ENCODE peak calls at places on chromosomes 3 and 15, in nine cellular contexts. O, B, T, J, W, A, G, Q and Z are unnamed samples.

GRCh38 chr15:29470794-29471193 is 201.2 kb upstream of the NSMCE3 start:
- DNase-seq in O (peak), B (no peak), T (no peak), J (peak), W (no peak), A (no peak), G (peak), Q (no peak), Z (no peak)

GRCh38 chr3:151918253-151919029 is 45.0 kb downstream of the SUCNR1 start:
- DNase-seq in O (peak), B (peak), T (peak), J (peak), W (peak), A (peak), G (peak), Q (peak), Z (no peak)

GRCh38 chr3:197936819-197937384 is 13.1 kb upstream of the RPL35A start:
- DNase-seq in O (no peak), B (no peak), T (peak), J (no peak), W (no peak), A (no peak), G (no peak), Q (no peak), Z (no peak)

GRCh38 chr15:75952512-75952911 is 48.8 kb downstream of the FBXO22 start:
- DNase-seq in O (no peak), B (no peak), T (no peak), J (no peak), W (no peak), A (no peak), G (no peak), Q (no peak), Z (no peak)

GRCh38 chr3:171407746-171408145 is 52.5 kb downstream of the TNIK start:
- DNase-seq in O (peak), B (no peak), T (peak), J (peak), W (no peak), A (peak), G (no peak), Q (peak), Z (no peak)

GRCh38 chr3:132038198-132038825 is 3.5 kb upstream of the CPNE4 start:
- DNase-seq in O (peak), B (no peak), T (peak), J (peak), W (peak), A (peak), G (peak), Q (no peak), Z (no peak)

GRCh38 chr3:65607101-65607500 is 431.6 kb downstream of the MAGI1 start:
- DNase-seq in O (peak), B (no peak), T (no peak), J (no peak), W (no peak), A (no peak), G (no peak), Q (no peak), Z (no peak)

GRCh38 chr15:36177590-36178281 is 401.7 kb upstream of the CDIN1 start:
- DNase-seq in O (peak), B (no peak), T (peak), J (no peak), W (no peak), A (peak), G (peak), Q (no peak), Z (peak)

GRCh38 chr3:95508124-95508523 is 1306.3 kb upstream of the EPHA6 start:
- DNase-seq in O (no peak), B (no peak), T (no peak), J (no peak), W (peak), A (no peak), G (no peak), Q (no peak), Z (no peak)

GRCh38 chr3:42159706-42160472 is 68.7 kb downstream of the TRAK1 start:
- DNase-seq in O (peak), B (no peak), T (no peak), J (peak), W (peak), A (peak), G (peak), Q (no peak), Z (no peak)

GRCh38 chr15:26201177-26201858 is 338.2 kb upstream of the ATP10A start:
- DNase-seq in O (no peak), B (no peak), T (no peak), J (no peak), W (no peak), A (no peak), G (no peak), Q (no peak), Z (no peak)

GRCh38 chr3:134367869-134368750 is 6.1 kb downstream of the AMOTL2 start:
- DNase-seq in O (no peak), B (no peak), T (no peak), J (no peak), W (no peak), A (peak), G (no peak), Q (no peak), Z (no peak)

GRCh38 chr15:38217788-38218609 is 34.6 kb upstream of the SPRED1 start:
- DNase-seq in O (peak), B (no peak), T (peak), J (peak), W (no peak), A (peak), G (no peak), Q (no peak), Z (no peak)

GRCh38 chr15:38714309-38715072 is 149.9 kb upstream of the RASGRP1 start:
- DNase-seq in O (peak), B (no peak), T (peak), J (peak), W (no peak), A (peak), G (no peak), Q (peak), Z (no peak)

GRCh38 chr3:111619833-111620232 is 24.7 kb upstream of the ZBED2 start:
- DNase-seq in O (peak), B (no peak), T (no peak), J (peak), W (no peak), A (no peak), G (peak), Q (peak), Z (no peak)

GRCh38 chr3:120145498-120146285 is 51.4 kb upstream of the GSK3B start:
- DNase-seq in O (peak), B (no peak), T (peak), J (peak), W (no peak), A (peak), G (peak), Q (no peak), Z (peak)

GRCh38 chr3:147421184-147421912 is 12.2 kb downstream of the ZIC1 start:
- DNase-seq in O (no peak), B (no peak), T (no peak), J (no peak), W (peak), A (no peak), G (no peak), Q (no peak), Z (no peak)

GRCh38 chr3:115232167-115232566 is 85.1 kb upstream of the ZBTB20 start:
- DNase-seq in O (no peak), B (no peak), T (no peak), J (no peak), W (no peak), A (no peak), G (no peak), Q (no peak), Z (no peak)

GRCh38 chr3:156826144-156826895 is at the start of gene LEKR1:
- DNase-seq in O (peak), B (peak), T (peak), J (peak), W (peak), A (peak), G (peak), Q (peak), Z (peak)

GRCh38 chr3:128875556-128876120 is 3.8 kb upstream of the ACAD9 start:
- DNase-seq in O (peak), B (no peak), T (peak), J (no peak), W (peak), A (no peak), G (peak), Q (no peak), Z (no peak)

GRCh38 chr15:56099311-56099710 is 105.9 kb upstream of the NEDD4 start:
- DNase-seq in O (no peak), B (no peak), T (no peak), J (no peak), W (no peak), A (no peak), G (no peak), Q (no peak), Z (no peak)

GRCh38 chr3:41652506-41652905 is 309.4 kb downstream of the ULK4 start:
- DNase-seq in O (no peak), B (no peak), T (no peak), J (no peak), W (no peak), A (no peak), G (no peak), Q (no peak), Z (no peak)

GRCh38 chr3:80770106-80771079 is 991.1 kb downstream of the GBE1 start:
- DNase-seq in O (no peak), B (no peak), T (peak), J (no peak), W (no peak), A (no peak), G (no peak), Q (no peak), Z (no peak)

GRCh38 chr3:158520433-158520832 is 50.6 kb upstream of the MLF1 start:
- DNase-seq in O (no peak), B (no peak), T (no peak), J (no peak), W (no peak), A (peak), G (no peak), Q (no peak), Z (no peak)

GRCh38 chr3:197750863-197751737 is 1.4 kb downstream of the FYTTD1 start:
- DNase-seq in O (peak), B (peak), T (peak), J (peak), W (no peak), A (peak), G (peak), Q (no peak), Z (no peak)

GRCh38 chr3:160398820-160399346 is at the start of gene IFT80:
- DNase-seq in O (peak), B (peak), T (peak), J (peak), W (peak), A (peak), G (peak), Q (peak), Z (peak)

GRCh38 chr15:52282418-52282817 is 13.2 kb downstream of the MYO5C start:
- DNase-seq in O (no peak), B (no peak), T (no peak), J (no peak), W (no peak), A (no peak), G (no peak), Q (no peak), Z (no peak)

GRCh38 chr15:92095691-92096090 is 242.2 kb downstream of the SLCO3A1 start:
- DNase-seq in O (no peak), B (no peak), T (no peak), J (no peak), W (peak), A (no peak), G (no peak), Q (no peak), Z (no peak)

GRCh38 chr3:48680811-48681540 is 4.7 kb downstream of the NCKIPSD start:
- DNase-seq in O (no peak), B (no peak), T (no peak), J (no peak), W (no peak), A (no peak), G (no peak), Q (no peak), Z (no peak)

GRCh38 chr3:60225848-60226247 is 1025.4 kb downstream of the FHIT start:
- DNase-seq in O (no peak), B (no peak), T (no peak), J (no peak), W (peak), A (no peak), G (no peak), Q (no peak), Z (no peak)

GRCh38 chr15:80780416-80781221 is 1.4 kb downstream of the CEMIP start:
- DNase-seq in O (peak), B (no peak), T (peak), J (peak), W (no peak), A (peak), G (peak), Q (no peak), Z (no peak)

GRCh38 chr15:60215225-60215963 is 182.4 kb downstream of the ANXA2 start:
- DNase-seq in O (no peak), B (no peak), T (no peak), J (no peak), W (no peak), A (no peak), G (no peak), Q (no peak), Z (no peak)
- TF ChIP-seq CTCF in O (peak), B (no peak), T (no peak), J (no peak), W (no peak), A (no peak), G (no peak), Q (no peak), Z (no peak)

GRCh38 chr3:142844339-142844977 is 44.4 kb downstream of the PCOLCE2 start:
- DNase-seq in O (peak), B (no peak), T (peak), J (peak), W (peak), A (peak), G (peak), Q (no peak), Z (no peak)
- TF ChIP-seq CTCF in O (peak), B (peak), T (peak), J (peak), W (peak), A (peak), G (peak), Q (peak), Z (peak)

GRCh38 chr3:107884719-107885460 is 205.9 kb downstream of the CD47 start:
- DNase-seq in O (no peak), B (no peak), T (peak), J (no peak), W (no peak), A (peak), G (no peak), Q (peak), Z (peak)
- TF ChIP-seq CTCF in O (no peak), B (no peak), T (no peak), J (no peak), W (no peak), A (peak), G (no peak), Q (peak), Z (peak)

GRCh38 chr3:28315711-28316110 is 32.8 kb upstream of the ZCWPW2 start:
- DNase-seq in O (no peak), B (no peak), T (no peak), J (no peak), W (no peak), A (no peak), G (no peak), Q (no peak), Z (no peak)

GRCh38 chr3:28317438-28318022 is 31.0 kb upstream of the ZCWPW2 start:
- DNase-seq in O (peak), B (no peak), T (peak), J (peak), W (peak), A (peak), G (peak), Q (no peak), Z (no peak)

GRCh38 chr3:28320981-28321380 is 27.5 kb upstream of the ZCWPW2 start:
- DNase-seq in O (no peak), B (no peak), T (no peak), J (no peak), W (no peak), A (no peak), G (no peak), Q (no peak), Z (no peak)

GRCh38 chr3:28316226-28316625 is 32.3 kb upstream of the ZCWPW2 start:
- DNase-seq in O (no peak), B (no peak), T (no peak), J (no peak), W (no peak), A (no peak), G (no peak), Q (no peak), Z (no peak)
- TF ChIP-seq CTCF in O (no peak), B (no peak), T (no peak), J (no peak), W (no peak), A (no peak), G (no peak), Q (no peak), Z (no peak)

GRCh38 chr3:193905541-193905940 is 230.4 kb upstream of the HES1 start:
- DNase-seq in O (no peak), B (no peak), T (no peak), J (no peak), W (no peak), A (no peak), G (no peak), Q (no peak), Z (no peak)

GRCh38 chr3:193905993-193906396 is 230.0 kb upstream of the HES1 start:
- DNase-seq in O (no peak), B (no peak), T (peak), J (no peak), W (no peak), A (peak), G (no peak), Q (no peak), Z (no peak)

GRCh38 chr3:193903257-193903807 is 232.6 kb upstream of the HES1 start:
- DNase-seq in O (no peak), B (no peak), T (no peak), J (no peak), W (no peak), A (no peak), G (no peak), Q (no peak), Z (no peak)

GRCh38 chr3:193902557-193903256 is 233.2 kb upstream of the HES1 start:
- DNase-seq in O (no peak), B (no peak), T (no peak), J (no peak), W (no peak), A (no peak), G (no peak), Q (no peak), Z (no peak)

GRCh38 chr3:193903976-193904375 is 232.0 kb upstream of the HES1 start:
- DNase-seq in O (no peak), B (no peak), T (no peak), J (no peak), W (no peak), A (no peak), G (no peak), Q (no peak), Z (no peak)
- TF ChIP-seq CTCF in O (no peak), B (no peak), T (no peak), J (no peak), W (no peak), A (no peak), G (no peak), Q (no peak), Z (no peak)

GRCh38 chr3:123623346-123623880 is 38.6 kb upstream of the HACD2 start:
- DNase-seq in O (peak), B (no peak), T (no peak), J (peak), W (no peak), A (no peak), G (no peak), Q (no peak), Z (no peak)
- TF ChIP-seq CTCF in O (no peak), B (no peak), T (no peak), J (no peak), W (no peak), A (no peak), G (no peak), Q (no peak), Z (no peak)